ENCODE peak calls at places on chromosomes 2 and 18, in four cellular contexts. One of them, this sample, is unnamed.

GRCh38 chr2:135638825-135639224 is 102.8 kb upstream of the UBXN4 start:
- DNase-seq in GM12878: no peak
- DNase-seq in GM12891: no peak
- DNase-seq in K562: no peak
- DNase-seq in this sample: no peak

GRCh38 chr2:112160591-112161250 is 22.5 kb downstream of the FBLN7 start:
- DNase-seq in GM12878: no peak
- DNase-seq in GM12891: no peak
- DNase-seq in K562: no peak
- DNase-seq in this sample: no peak

GRCh38 chr2:28185153-28185552 is 207.5 kb upstream of the FOSL2 start:
- DNase-seq in K562: no peak
- DNase-seq in GM12891: no peak
- DNase-seq in GM12878: no peak
- DNase-seq in this sample: no peak

GRCh38 chr2:173151671-173152398 is 76.2 kb downstream of the MAP3K20 start:
- DNase-seq in GM12891: no peak
- DNase-seq in GM12878: no peak
- DNase-seq in K562: no peak
- DNase-seq in this sample: no peak

GRCh38 chr2:226011716-226012115 is 612.2 kb downstream of the NYAP2 start:
- DNase-seq in GM12878: no peak
- DNase-seq in K562: no peak
- DNase-seq in GM12891: no peak
- DNase-seq in this sample: no peak

GRCh38 chr2:241818943-241819270 is 9.9 kb downstream of the NEU4 start:
- DNase-seq in GM12878: no peak
- DNase-seq in GM12891: no peak
- DNase-seq in K562: no peak
- DNase-seq in this sample: no peak

GRCh38 chr18:10519999-10520935 is 5.6 kb upstream of the NAPG start:
- DNase-seq in GM12891: peak
- DNase-seq in GM12878: peak
- DNase-seq in K562: peak
- DNase-seq in this sample: peak

GRCh38 chr2:169693344-169693743 is 861 bp downstream of the CFAP210 start:
- DNase-seq in GM12891: no peak
- DNase-seq in K562: peak
- DNase-seq in GM12878: no peak
- DNase-seq in this sample: peak

GRCh38 chr18:13872932-13873331 is 42.4 kb downstream of the MC2R start:
- DNase-seq in K562: no peak
- DNase-seq in GM12891: no peak
- DNase-seq in GM12878: no peak
- DNase-seq in this sample: no peak

GRCh38 chr2:10048501-10049171 is 5.3 kb downstream of the KLF11 start:
- DNase-seq in GM12878: no peak
- DNase-seq in GM12891: no peak
- DNase-seq in K562: no peak
- DNase-seq in this sample: no peak

GRCh38 chr2:38466849-38467767 is 90.0 kb upstream of the ATL2 start:
- DNase-seq in GM12891: no peak
- DNase-seq in K562: no peak
- DNase-seq in GM12878: no peak
- DNase-seq in this sample: no peak

GRCh38 chr2:43005211-43005974 is 213.0 kb upstream of the HAAO start:
- DNase-seq in GM12878: no peak
- DNase-seq in GM12891: no peak
- DNase-seq in K562: no peak
- DNase-seq in this sample: no peak

GRCh38 chr18:77811510-77811909 is 561.9 kb downstream of the GALR1 start:
- DNase-seq in K562: no peak
- DNase-seq in GM12878: no peak
- DNase-seq in GM12891: no peak
- DNase-seq in this sample: peak

GRCh38 chr2:124875627-124876244 is 850.6 kb downstream of the CNTNAP5 start:
- DNase-seq in K562: no peak
- DNase-seq in GM12891: no peak
- DNase-seq in GM12878: peak
- DNase-seq in this sample: no peak

GRCh38 chr2:95025406-95026319 is at the start of gene MAL:
- DNase-seq in K562: peak
- DNase-seq in GM12878: no peak
- DNase-seq in GM12891: no peak
- DNase-seq in this sample: no peak

GRCh38 chr2:48264632-48265031 is 265.3 kb upstream of the STON1 start:
- DNase-seq in K562: no peak
- DNase-seq in GM12891: no peak
- DNase-seq in GM12878: no peak
- DNase-seq in this sample: no peak

GRCh38 chr2:47499621-47500309 is 96.8 kb downstream of the MSH2 start:
- DNase-seq in K562: no peak
- DNase-seq in GM12878: no peak
- DNase-seq in GM12891: no peak
- DNase-seq in this sample: no peak

GRCh38 chr18:59265246-59266018 is 7.8 kb downstream of the RAX start:
- DNase-seq in K562: peak
- DNase-seq in GM12891: peak
- DNase-seq in GM12878: no peak
- DNase-seq in this sample: no peak

GRCh38 chr18:73315381-73315780 is 447.6 kb upstream of the NETO1 start:
- DNase-seq in GM12878: no peak
- DNase-seq in GM12891: no peak
- DNase-seq in K562: no peak
- DNase-seq in this sample: no peak

GRCh38 chr2:9517118-9517782 is 38.4 kb downstream of the ADAM17 start:
- DNase-seq in GM12878: no peak
- DNase-seq in K562: peak
- DNase-seq in GM12891: no peak
- DNase-seq in this sample: no peak

GRCh38 chr2:148298201-148298600 is 277.3 kb downstream of the MBD5 start:
- DNase-seq in GM12878: no peak
- DNase-seq in K562: no peak
- DNase-seq in GM12891: no peak
- DNase-seq in this sample: no peak

GRCh38 chr18:394997-395383 is 105.5 kb downstream of the COLEC12 start:
- DNase-seq in GM12878: no peak
- DNase-seq in GM12891: no peak
- DNase-seq in K562: no peak
- DNase-seq in this sample: no peak

GRCh38 chr2:125710561-125710960 is 945.4 kb upstream of the GYPC start:
- DNase-seq in GM12878: no peak
- DNase-seq in K562: no peak
- DNase-seq in GM12891: no peak
- DNase-seq in this sample: no peak

GRCh38 chr2:73896362-73897239 is 3.8 kb downstream of the ACTG2 start:
- DNase-seq in GM12878: peak
- DNase-seq in GM12891: no peak
- DNase-seq in K562: no peak
- DNase-seq in this sample: peak

GRCh38 chr18:48544116-48544515 is 5.3 kb downstream of the CTIF start:
- DNase-seq in K562: no peak
- DNase-seq in GM12891: no peak
- DNase-seq in GM12878: no peak
- DNase-seq in this sample: no peak

GRCh38 chr2:241265506-241265905 is 50.0 kb downstream of the HDLBP start:
- DNase-seq in GM12891: no peak
- DNase-seq in K562: no peak
- DNase-seq in GM12878: no peak
- DNase-seq in this sample: no peak

GRCh38 chr2:140275427-140275826 is 1495.2 kb upstream of the NXPH2 start:
- DNase-seq in GM12878: no peak
- DNase-seq in K562: no peak
- DNase-seq in GM12891: no peak
- DNase-seq in this sample: no peak

GRCh38 chr18:45142868-45143267 is 462.2 kb downstream of the SETBP1 start:
- DNase-seq in GM12878: no peak
- DNase-seq in GM12891: no peak
- DNase-seq in K562: no peak
- DNase-seq in this sample: no peak

GRCh38 chr18:48875314-48875941 is 75.3 kb downstream of the SMAD7 start:
- DNase-seq in K562: no peak
- DNase-seq in GM12878: no peak
- DNase-seq in GM12891: no peak
- DNase-seq in this sample: no peak

GRCh38 chr2:241801611-241802420 is 7.2 kb upstream of the NEU4 start:
- DNase-seq in K562: peak
- DNase-seq in GM12891: no peak
- DNase-seq in GM12878: no peak
- DNase-seq in this sample: no peak

GRCh38 chr2:40746150-40746549 is 294.3 kb upstream of the SLC8A1 start:
- DNase-seq in K562: no peak
- DNase-seq in GM12891: no peak
- DNase-seq in GM12878: no peak
- DNase-seq in this sample: no peak

GRCh38 chr2:35114765-35115164 is 1240.8 kb upstream of the CRIM1 start:
- DNase-seq in GM12878: no peak
- DNase-seq in GM12891: no peak
- DNase-seq in K562: no peak
- DNase-seq in this sample: no peak

GRCh38 chr18:45464619-45465018 is 150.7 kb upstream of the SLC14A2 start:
- DNase-seq in GM12891: no peak
- DNase-seq in GM12878: no peak
- DNase-seq in K562: no peak
- DNase-seq in this sample: no peak

GRCh38 chr2:134445981-134446380 is 192.1 kb downstream of the MGAT5 start:
- DNase-seq in GM12891: no peak
- DNase-seq in K562: no peak
- DNase-seq in GM12878: no peak
- DNase-seq in this sample: no peak

GRCh38 chr18:59700535-59700967 is 3.3 kb upstream of the CCBE1 start:
- DNase-seq in K562: no peak
- DNase-seq in GM12878: no peak
- DNase-seq in GM12891: no peak
- DNase-seq in this sample: no peak

GRCh38 chr2:21230140-21230539 is 106.4 kb downstream of the TDRD15 start:
- DNase-seq in K562: no peak
- DNase-seq in GM12891: no peak
- DNase-seq in GM12878: no peak
- DNase-seq in this sample: no peak

GRCh38 chr2:219514196-219514761 is at the start of gene ASIC4:
- DNase-seq in K562: peak
- DNase-seq in GM12891: no peak
- DNase-seq in GM12878: no peak
- DNase-seq in this sample: peak

GRCh38 chr18:25915907-25916306 is 174.5 kb downstream of the SS18 start:
- DNase-seq in GM12891: no peak
- DNase-seq in GM12878: no peak
- DNase-seq in K562: no peak
- DNase-seq in this sample: no peak

GRCh38 chr2:64876137-64876647 is 113.0 kb upstream of the SLC1A4 start:
- DNase-seq in K562: peak
- DNase-seq in GM12878: no peak
- DNase-seq in GM12891: no peak
- DNase-seq in this sample: no peak
- TF ChIP-seq SPI1 in K562: no peak
- TF ChIP-seq SPI1 in GM12878: no peak
- TF ChIP-seq SPI1 in GM12891: no peak
- TF ChIP-seq SPI1 in this sample: no peak

DNA sequence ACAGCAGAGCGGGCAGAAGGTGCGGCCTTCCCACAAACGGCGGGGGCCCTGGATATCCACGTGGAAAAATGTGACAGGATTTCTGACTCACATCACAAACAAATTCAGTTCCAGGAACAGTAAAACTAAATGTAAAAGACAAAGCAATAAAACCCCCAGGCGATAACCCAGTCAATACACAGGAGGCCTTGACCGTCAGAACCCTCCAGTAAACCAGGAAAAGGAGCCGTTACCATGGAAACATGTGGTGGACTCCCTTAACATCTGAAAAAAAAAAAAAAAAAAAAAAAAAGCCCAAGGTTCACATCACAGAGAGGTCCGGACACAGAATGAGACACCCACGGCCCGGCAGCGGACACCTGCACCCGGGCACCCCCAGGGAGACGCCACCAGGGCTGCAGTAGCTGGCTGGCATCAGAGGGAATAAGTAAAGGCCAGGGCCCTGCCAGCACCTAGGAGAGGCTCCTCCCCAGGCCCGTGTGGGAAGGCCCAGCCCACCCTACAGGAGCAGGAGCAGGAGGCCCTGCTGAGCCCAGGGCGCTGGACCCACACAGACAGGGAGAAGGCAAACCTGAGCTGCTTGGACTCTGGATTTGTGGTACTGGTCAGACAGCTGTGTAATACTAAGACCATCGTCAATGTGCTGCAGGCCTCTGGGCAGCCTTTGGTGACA is 83.7 kb downstream of the TMEM18 start:
- DNase-seq in K562: no peak
- DNase-seq in GM12878: no peak
- DNase-seq in GM12891: no peak
- DNase-seq in this sample: no peak
- TF ChIP-seq SPI1 in K562: no peak
- TF ChIP-seq SPI1 in GM12878: no peak
- TF ChIP-seq SPI1 in GM12891: no peak
- TF ChIP-seq SPI1 in this sample: no peak

DNA sequence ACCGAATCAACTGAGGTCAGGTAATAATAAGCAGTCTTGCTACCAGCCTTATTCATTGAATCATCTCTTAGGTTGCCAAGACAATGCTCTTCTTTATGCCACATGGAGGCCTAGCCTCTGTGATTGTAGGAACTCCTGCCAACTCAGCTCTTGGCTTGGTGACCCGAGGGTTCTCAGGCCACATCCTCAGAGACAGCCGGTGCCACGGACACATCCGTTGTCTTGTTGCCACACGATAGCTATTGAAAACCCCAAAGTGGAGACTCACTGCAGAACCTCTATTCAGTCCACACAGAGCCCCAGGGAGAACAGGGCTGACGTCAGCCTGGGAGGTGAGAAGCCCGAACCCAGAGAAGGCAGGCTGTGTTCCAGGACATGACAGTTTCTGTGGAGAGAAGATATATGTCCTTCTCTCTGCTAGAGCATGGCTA is 53.5 kb upstream of the TGFA start:
- DNase-seq in GM12891: no peak
- DNase-seq in GM12878: no peak
- DNase-seq in K562: no peak
- DNase-seq in this sample: no peak
- TF ChIP-seq SPI1 in GM12891: no peak
- TF ChIP-seq SPI1 in GM12878: no peak
- TF ChIP-seq SPI1 in K562: no peak
- TF ChIP-seq SPI1 in this sample: no peak

GRCh38 chr2:201436141-201436540 is 15.1 kb downstream of the TRAK2 start:
- DNase-seq in GM12878: no peak
- DNase-seq in K562: no peak
- DNase-seq in GM12891: no peak
- DNase-seq in this sample: no peak

GRCh38 chr2:201441409-201441808 is 9.8 kb downstream of the TRAK2 start:
- DNase-seq in K562: no peak
- DNase-seq in GM12891: no peak
- DNase-seq in GM12878: no peak
- DNase-seq in this sample: no peak

GRCh38 chr2:201444676-201445441 is 6.4 kb downstream of the TRAK2 start:
- DNase-seq in GM12878: no peak
- DNase-seq in K562: no peak
- DNase-seq in GM12891: no peak
- DNase-seq in this sample: no peak

GRCh38 chr2:201440182-201440581 is 11.1 kb downstream of the TRAK2 start:
- DNase-seq in K562: peak
- DNase-seq in GM12891: no peak
- DNase-seq in GM12878: no peak
- DNase-seq in this sample: no peak
- TF ChIP-seq SPI1 in K562: no peak
- TF ChIP-seq SPI1 in GM12891: no peak
- TF ChIP-seq SPI1 in GM12878: no peak
- TF ChIP-seq SPI1 in this sample: no peak

This sample was measured in HL-60.